ENCODE peak calls at places on chromosomes 7 and 10, in nine cellular contexts. N is mammary epithelial cell; K is left ventricle myocardium superior; J is PC-3; B is amniotic epithelial cell; E is GM12865; P is globus pallidus; L is stimulated activated CD4-positive, alpha-beta T cell treated with anti-CD3 and anti-CD28 coated beads, Interleukin-4, amount 100 ng/mL, for 24 hours; Z is C1 segment of cervical spinal cord. F is an unnamed sample.

GRCh38 chr10:108393111-108393510 is 1228.6 kb upstream of the SORCS1 start:
- DNase-seq in N (peak), K (no peak), J (peak), B (peak), E (no peak), P (no peak), L (no peak), Z (no peak), F (no peak)

GRCh38 chr7:117279931-117280525 is 42.8 kb downstream of the WNT2 start:
- DNase-seq in N (no peak), K (peak), J (no peak), B (no peak), E (no peak), P (no peak), L (no peak), Z (no peak), F (no peak)

GRCh38 chr7:1611708-1612241 is 41.9 kb upstream of the PSMG3 start:
- DNase-seq in N (peak), K (no peak), J (peak), B (peak), E (no peak), P (peak), L (no peak), Z (peak), F (peak)

GRCh38 chr7:121302214-121302745 is 26.5 kb upstream of the WNT16 start:
- DNase-seq in N (no peak), K (no peak), J (peak), B (peak), E (peak), P (no peak), L (no peak), Z (no peak), F (no peak)

GRCh38 chr10:132021046-132021445 is 39.3 kb upstream of the BNIP3 start:
- DNase-seq in N (no peak), K (no peak), J (no peak), B (no peak), E (no peak), P (no peak), L (no peak), Z (no peak), F (no peak)

GRCh38 chr7:4931932-4932331 is 27.1 kb downstream of the MMD2 start:
- DNase-seq in N (peak), K (no peak), J (peak), B (no peak), E (peak), P (peak), L (no peak), Z (peak), F (no peak)

GRCh38 chr10:7968510-7968909 is 86.0 kb upstream of the GATA3 start:
- DNase-seq in N (no peak), K (no peak), J (no peak), B (peak), E (no peak), P (no peak), L (no peak), Z (no peak), F (no peak)

GRCh38 chr7:101373812-101374612 is 11.3 kb downstream of the COL26A1 start:
- DNase-seq in N (no peak), K (no peak), J (peak), B (no peak), E (no peak), P (no peak), L (no peak), Z (no peak), F (peak)

GRCh38 chr10:11016959-11017574 is 605 bp upstream of the CELF2 start:
- DNase-seq in N (no peak), K (no peak), J (no peak), B (no peak), E (peak), P (no peak), L (no peak), Z (no peak), F (no peak)

GRCh38 chr7:100166966-100167911 is 1.2 kb downstream of the GAL3ST4 start:
- DNase-seq in N (no peak), K (no peak), J (no peak), B (no peak), E (no peak), P (no peak), L (no peak), Z (no peak), F (no peak)

GRCh38 chr7:43138710-43139601 is 26.5 kb downstream of the HECW1 start:
- DNase-seq in N (no peak), K (no peak), J (no peak), B (no peak), E (no peak), P (no peak), L (no peak), Z (no peak), F (no peak)

GRCh38 chr7:154497751-154498150 is 445.6 kb downstream of the DPP6 start:
- DNase-seq in N (no peak), K (no peak), J (no peak), B (no peak), E (no peak), P (no peak), L (no peak), Z (no peak), F (no peak)

GRCh38 chr10:35511649-35512048 is 93.5 kb upstream of the GJD4 start:
- DNase-seq in N (no peak), K (no peak), J (no peak), B (no peak), E (no peak), P (no peak), L (no peak), Z (no peak), F (no peak)

GRCh38 chr10:33952692-33953360 is 618.4 kb upstream of the NRP1 start:
- DNase-seq in N (peak), K (no peak), J (peak), B (peak), E (no peak), P (no peak), L (no peak), Z (no peak), F (peak)

GRCh38 chr7:22561356-22561755 is 61.4 kb upstream of the STEAP1B start:
- DNase-seq in N (peak), K (peak), J (peak), B (peak), E (no peak), P (no peak), L (no peak), Z (no peak), F (peak)

GRCh38 chr10:76111986-76112825 is 680.8 kb downstream of the LRMDA start:
- DNase-seq in N (no peak), K (no peak), J (no peak), B (no peak), E (no peak), P (no peak), L (no peak), Z (no peak), F (peak)